ENCODE peak calls at places on chromosomes 3 and 15, in eight cellular contexts. One of them, this sample, is unnamed.

GRCh38 chr3:70277304-70277703 is 35.1 kb downstream of the MDFIC2 start:
- DNase-seq in astrocyte of the spinal cord: no peak
- DNase-seq in GM13976: no peak
- DNase-seq in CD4-positive, alpha-beta T cell: no peak
- DNase-seq in lower lobe of right lung: no peak
- DNase-seq in HFF-Myc: no peak
- DNase-seq in mucosa of descending colon: no peak
- DNase-seq in esophagus squamous epithelium: no peak
- DNase-seq in this sample: no peak

GRCh38 chr3:194431553-194431952 is 32.5 kb upstream of the GP5 start:
- DNase-seq in astrocyte of the spinal cord: no peak
- DNase-seq in GM13976: no peak
- DNase-seq in CD4-positive, alpha-beta T cell: no peak
- DNase-seq in lower lobe of right lung: no peak
- DNase-seq in HFF-Myc: no peak
- DNase-seq in mucosa of descending colon: no peak
- DNase-seq in esophagus squamous epithelium: no peak
- DNase-seq in this sample: no peak

GRCh38 chr3:88059380-88060160 is 515 bp downstream of the ZNF654 start:
- DNase-seq in astrocyte of the spinal cord: no peak
- DNase-seq in GM13976: no peak
- DNase-seq in CD4-positive, alpha-beta T cell: no peak
- DNase-seq in lower lobe of right lung: no peak
- DNase-seq in HFF-Myc: no peak
- DNase-seq in mucosa of descending colon: peak
- DNase-seq in esophagus squamous epithelium: no peak
- DNase-seq in this sample: peak

GRCh38 chr15:83904107-83904720 is 250.3 kb downstream of the ADAMTSL3 start:
- DNase-seq in astrocyte of the spinal cord: peak
- DNase-seq in GM13976: no peak
- DNase-seq in CD4-positive, alpha-beta T cell: no peak
- DNase-seq in lower lobe of right lung: no peak
- DNase-seq in HFF-Myc: peak
- DNase-seq in mucosa of descending colon: no peak
- DNase-seq in esophagus squamous epithelium: no peak
- DNase-seq in this sample: no peak

GRCh38 chr3:7328339-7328738 is 467.4 kb downstream of the GRM7 start:
- DNase-seq in astrocyte of the spinal cord: no peak
- DNase-seq in GM13976: no peak
- DNase-seq in CD4-positive, alpha-beta T cell: no peak
- DNase-seq in lower lobe of right lung: no peak
- DNase-seq in HFF-Myc: no peak
- DNase-seq in mucosa of descending colon: no peak
- DNase-seq in esophagus squamous epithelium: no peak
- DNase-seq in this sample: no peak

GRCh38 chr3:30467596-30468238 is 138.7 kb upstream of the TGFBR2 start:
- DNase-seq in astrocyte of the spinal cord: peak
- DNase-seq in GM13976: no peak
- DNase-seq in CD4-positive, alpha-beta T cell: no peak
- DNase-seq in lower lobe of right lung: no peak
- DNase-seq in HFF-Myc: no peak
- DNase-seq in mucosa of descending colon: no peak
- DNase-seq in esophagus squamous epithelium: no peak
- DNase-seq in this sample: no peak

GRCh38 chr3:35183915-35184675 is 455.2 kb upstream of the ARPP21 start:
- DNase-seq in astrocyte of the spinal cord: peak
- DNase-seq in GM13976: no peak
- DNase-seq in CD4-positive, alpha-beta T cell: no peak
- DNase-seq in lower lobe of right lung: no peak
- DNase-seq in HFF-Myc: no peak
- DNase-seq in mucosa of descending colon: no peak
- DNase-seq in esophagus squamous epithelium: no peak
- DNase-seq in this sample: no peak

GRCh38 chr15:67066041-67067021 is 929 bp downstream of the SMAD3 start:
- DNase-seq in astrocyte of the spinal cord: no peak
- DNase-seq in GM13976: no peak
- DNase-seq in CD4-positive, alpha-beta T cell: no peak
- DNase-seq in lower lobe of right lung: no peak
- DNase-seq in HFF-Myc: no peak
- DNase-seq in mucosa of descending colon: peak
- DNase-seq in esophagus squamous epithelium: no peak
- DNase-seq in this sample: peak

GRCh38 chr3:69161587-69162196 is 39.3 kb upstream of the LMOD3 start:
- DNase-seq in astrocyte of the spinal cord: peak
- DNase-seq in GM13976: peak
- DNase-seq in CD4-positive, alpha-beta T cell: peak
- DNase-seq in lower lobe of right lung: no peak
- DNase-seq in HFF-Myc: peak
- DNase-seq in mucosa of descending colon: no peak
- DNase-seq in esophagus squamous epithelium: no peak
- DNase-seq in this sample: peak

GRCh38 chr15:73017987-73018386 is 34.3 kb upstream of the NEO1 start:
- DNase-seq in astrocyte of the spinal cord: no peak
- DNase-seq in GM13976: no peak
- DNase-seq in CD4-positive, alpha-beta T cell: no peak
- DNase-seq in lower lobe of right lung: no peak
- DNase-seq in HFF-Myc: no peak
- DNase-seq in mucosa of descending colon: no peak
- DNase-seq in esophagus squamous epithelium: no peak
- DNase-seq in this sample: no peak

GRCh38 chr3:95971573-95971972 is 842.8 kb upstream of the EPHA6 start:
- DNase-seq in astrocyte of the spinal cord: peak
- DNase-seq in GM13976: no peak
- DNase-seq in CD4-positive, alpha-beta T cell: no peak
- DNase-seq in lower lobe of right lung: no peak
- DNase-seq in HFF-Myc: no peak
- DNase-seq in mucosa of descending colon: no peak
- DNase-seq in esophagus squamous epithelium: no peak
- DNase-seq in this sample: no peak

GRCh38 chr3:185250247-185250646 is 3.6 kb downstream of the EHHADH start:
- DNase-seq in astrocyte of the spinal cord: no peak
- DNase-seq in GM13976: no peak
- DNase-seq in CD4-positive, alpha-beta T cell: no peak
- DNase-seq in lower lobe of right lung: no peak
- DNase-seq in HFF-Myc: no peak
- DNase-seq in mucosa of descending colon: no peak
- DNase-seq in esophagus squamous epithelium: no peak
- DNase-seq in this sample: no peak

GRCh38 chr3:173730391-173730790 is 332.8 kb downstream of the NLGN1 start:
- DNase-seq in astrocyte of the spinal cord: no peak
- DNase-seq in GM13976: no peak
- DNase-seq in CD4-positive, alpha-beta T cell: no peak
- DNase-seq in lower lobe of right lung: no peak
- DNase-seq in HFF-Myc: no peak
- DNase-seq in mucosa of descending colon: no peak
- DNase-seq in esophagus squamous epithelium: no peak
- DNase-seq in this sample: no peak

GRCh38 chr3:133926736-133927542 is 31.3 kb upstream of the RAB6B start:
- DNase-seq in astrocyte of the spinal cord: peak
- DNase-seq in GM13976: peak
- DNase-seq in CD4-positive, alpha-beta T cell: no peak
- DNase-seq in lower lobe of right lung: no peak
- DNase-seq in HFF-Myc: no peak
- DNase-seq in mucosa of descending colon: no peak
- DNase-seq in esophagus squamous epithelium: no peak
- DNase-seq in this sample: no peak

GRCh38 chr3:99747915-99748314 is 69.7 kb upstream of the CMSS1 start:
- DNase-seq in astrocyte of the spinal cord: peak
- DNase-seq in GM13976: no peak
- DNase-seq in CD4-positive, alpha-beta T cell: no peak
- DNase-seq in lower lobe of right lung: no peak
- DNase-seq in HFF-Myc: peak
- DNase-seq in mucosa of descending colon: no peak
- DNase-seq in esophagus squamous epithelium: no peak
- DNase-seq in this sample: no peak

GRCh38 chr3:101102678-101103296 is 109.6 kb upstream of the ABI3BP start:
- DNase-seq in astrocyte of the spinal cord: no peak
- DNase-seq in GM13976: no peak
- DNase-seq in CD4-positive, alpha-beta T cell: no peak
- DNase-seq in lower lobe of right lung: no peak
- DNase-seq in HFF-Myc: no peak
- DNase-seq in mucosa of descending colon: no peak
- DNase-seq in esophagus squamous epithelium: no peak
- DNase-seq in this sample: no peak

GRCh38 chr3:24650839-24651238 is 156.2 kb upstream of the THRB start:
- DNase-seq in astrocyte of the spinal cord: no peak
- DNase-seq in GM13976: no peak
- DNase-seq in CD4-positive, alpha-beta T cell: no peak
- DNase-seq in lower lobe of right lung: no peak
- DNase-seq in HFF-Myc: no peak
- DNase-seq in mucosa of descending colon: no peak
- DNase-seq in esophagus squamous epithelium: no peak
- DNase-seq in this sample: no peak

GRCh38 chr3:190073264-190073663 is 47.4 kb downstream of the P3H2 start:
- DNase-seq in astrocyte of the spinal cord: no peak
- DNase-seq in GM13976: no peak
- DNase-seq in CD4-positive, alpha-beta T cell: no peak
- DNase-seq in lower lobe of right lung: no peak
- DNase-seq in HFF-Myc: no peak
- DNase-seq in mucosa of descending colon: peak
- DNase-seq in esophagus squamous epithelium: no peak
- DNase-seq in this sample: no peak

GRCh38 chr15:45588199-45588910 is 1.2 kb downstream of the BLOC1S6 start:
- DNase-seq in astrocyte of the spinal cord: peak
- DNase-seq in GM13976: no peak
- DNase-seq in CD4-positive, alpha-beta T cell: no peak
- DNase-seq in lower lobe of right lung: no peak
- DNase-seq in HFF-Myc: no peak
- DNase-seq in mucosa of descending colon: no peak
- DNase-seq in esophagus squamous epithelium: no peak
- DNase-seq in this sample: no peak

GRCh38 chr3:76582632-76583378 is 457.1 kb upstream of the ROBO2 start:
- DNase-seq in astrocyte of the spinal cord: no peak
- DNase-seq in GM13976: no peak
- DNase-seq in CD4-positive, alpha-beta T cell: no peak
- DNase-seq in lower lobe of right lung: no peak
- DNase-seq in HFF-Myc: no peak
- DNase-seq in mucosa of descending colon: no peak
- DNase-seq in esophagus squamous epithelium: no peak
- DNase-seq in this sample: no peak

DNA sequence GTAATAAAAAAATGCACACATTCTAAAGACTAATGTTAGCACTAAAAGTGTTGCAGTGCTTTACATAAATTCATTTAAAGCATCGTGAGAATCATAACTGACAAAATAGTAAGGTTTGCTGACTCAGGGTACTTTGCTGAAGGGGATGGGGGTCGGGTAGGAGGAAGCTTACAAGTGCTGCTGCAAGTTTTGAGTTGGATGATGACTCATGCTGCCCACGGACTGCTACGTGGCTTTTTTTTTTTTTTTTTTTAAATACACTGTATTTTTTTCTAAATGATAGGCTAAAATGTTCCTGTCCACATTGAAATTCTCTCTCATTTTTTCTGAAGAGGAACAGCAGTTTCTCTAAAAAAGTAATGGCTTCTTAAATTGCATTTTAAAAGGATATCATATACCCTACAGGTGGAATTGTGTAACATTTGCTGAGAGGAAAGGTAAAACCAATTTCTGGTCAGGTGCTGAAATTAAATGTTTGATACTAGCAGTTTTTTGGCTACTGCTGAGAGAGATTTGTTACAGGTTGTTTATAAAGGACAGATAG is 2.2 kb downstream of the MAPK6 start:
- DNase-seq in astrocyte of the spinal cord: peak
- DNase-seq in GM13976: peak
- DNase-seq in CD4-positive, alpha-beta T cell: peak
- DNase-seq in lower lobe of right lung: no peak
- DNase-seq in HFF-Myc: peak
- DNase-seq in mucosa of descending colon: no peak
- DNase-seq in esophagus squamous epithelium: no peak
- DNase-seq in this sample: peak
- TF ChIP-seq CTCF in astrocyte of the spinal cord: no peak
- TF ChIP-seq CTCF in GM13976: no peak
- TF ChIP-seq CTCF in CD4-positive, alpha-beta T cell: no peak
- TF ChIP-seq CTCF in lower lobe of right lung: no peak
- TF ChIP-seq CTCF in HFF-Myc: no peak
- TF ChIP-seq CTCF in mucosa of descending colon: no peak
- TF ChIP-seq CTCF in esophagus squamous epithelium: no peak
- TF ChIP-seq CTCF in this sample: no peak

GRCh38 chr3:67037615-67038014 is 39.5 kb downstream of the KBTBD8 start:
- DNase-seq in astrocyte of the spinal cord: no peak
- DNase-seq in GM13976: no peak
- DNase-seq in CD4-positive, alpha-beta T cell: no peak
- DNase-seq in lower lobe of right lung: no peak
- DNase-seq in HFF-Myc: no peak
- DNase-seq in mucosa of descending colon: no peak
- DNase-seq in esophagus squamous epithelium: no peak
- DNase-seq in this sample: no peak
- TF ChIP-seq CTCF in astrocyte of the spinal cord: no peak
- TF ChIP-seq CTCF in GM13976: no peak
- TF ChIP-seq CTCF in CD4-positive, alpha-beta T cell: no peak
- TF ChIP-seq CTCF in lower lobe of right lung: no peak
- TF ChIP-seq CTCF in HFF-Myc: no peak
- TF ChIP-seq CTCF in mucosa of descending colon: no peak
- TF ChIP-seq CTCF in esophagus squamous epithelium: no peak
- TF ChIP-seq CTCF in this sample: no peak

GRCh38 chr3:128068156-128068620 is 16.0 kb downstream of the SEC61A1 start:
- DNase-seq in astrocyte of the spinal cord: peak
- DNase-seq in GM13976: peak
- DNase-seq in CD4-positive, alpha-beta T cell: no peak
- DNase-seq in lower lobe of right lung: no peak
- DNase-seq in HFF-Myc: no peak
- DNase-seq in mucosa of descending colon: no peak
- DNase-seq in esophagus squamous epithelium: no peak
- DNase-seq in this sample: peak
- TF ChIP-seq CTCF in astrocyte of the spinal cord: peak
- TF ChIP-seq CTCF in GM13976: peak
- TF ChIP-seq CTCF in CD4-positive, alpha-beta T cell: peak
- TF ChIP-seq CTCF in lower lobe of right lung: peak
- TF ChIP-seq CTCF in HFF-Myc: peak
- TF ChIP-seq CTCF in mucosa of descending colon: peak
- TF ChIP-seq CTCF in esophagus squamous epithelium: peak
- TF ChIP-seq CTCF in this sample: peak

GRCh38 chr3:5232570-5232969 is 45.1 kb downstream of the EDEM1 start:
- DNase-seq in astrocyte of the spinal cord: no peak
- DNase-seq in GM13976: no peak
- DNase-seq in CD4-positive, alpha-beta T cell: no peak
- DNase-seq in lower lobe of right lung: no peak
- DNase-seq in HFF-Myc: no peak
- DNase-seq in mucosa of descending colon: no peak
- DNase-seq in esophagus squamous epithelium: no peak
- DNase-seq in this sample: no peak
- TF ChIP-seq CTCF in astrocyte of the spinal cord: no peak
- TF ChIP-seq CTCF in GM13976: peak
- TF ChIP-seq CTCF in CD4-positive, alpha-beta T cell: no peak
- TF ChIP-seq CTCF in lower lobe of right lung: no peak
- TF ChIP-seq CTCF in HFF-Myc: peak
- TF ChIP-seq CTCF in mucosa of descending colon: no peak
- TF ChIP-seq CTCF in esophagus squamous epithelium: no peak
- TF ChIP-seq CTCF in this sample: no peak

This sample was measured in GM13977.